ENCODE peak calls at places on chromosomes 5 and 9, in six cellular contexts. P, D, M, L, G and A are unnamed samples.

GRCh38 chr5:170161069-170161468 is 55.4 kb downstream of the FOXI1 start:
- DNase-seq in G (no peak), P (no peak), D (no peak), L (no peak), M (peak; percentile 49), A (no peak)

GRCh38 chr9:124297553-124297905 is 39.8 kb downstream of the NEK6 start:
- DNase-seq in P (no peak), M (peak; percentile 98), D (peak; percentile 84), G (peak; percentile 72), L (peak; percentile 90), A (peak; percentile 96)

GRCh38 chr5:139180850-139181785 is 17.1 kb downstream of the SIL1 start:
- DNase-seq in M (peak; percentile 71), P (no peak), D (no peak), L (no peak), G (no peak), A (peak; percentile 4)

GRCh38 chr9:86637515-86637914 is 283.3 kb upstream of the TUT7 start:
- DNase-seq in M (peak; percentile 38), G (peak; percentile 20), D (no peak), L (peak; percentile 26), P (no peak), A (peak; percentile 69)

GRCh38 chr5:15495026-15495425 is 5.0 kb upstream of the FBXL7 start:
- DNase-seq in L (no peak), P (no peak), D (no peak), M (peak; percentile 64), G (no peak), A (no peak)

GRCh38 chr5:73327908-73328455 is 120.6 kb downstream of the FOXD1 start:
- DNase-seq in M (peak; percentile 50), L (no peak), P (no peak), G (no peak), D (no peak), A (peak; percentile 38)

GRCh38 chr9:130431536-130432303 is 13.0 kb upstream of the ASS1 start:
- DNase-seq in D (no peak), M (no peak), G (no peak), P (no peak), L (no peak), A (no peak)

GRCh38 chr5:147400076-147400809 is 109.6 kb downstream of the DPYSL3 start:
- DNase-seq in G (no peak), M (no peak), L (no peak), D (no peak), P (no peak), A (no peak)

GRCh38 chr5:24643880-24644279 is 898 bp downstream of the CDH10 start:
- DNase-seq in D (no peak), L (no peak), M (no peak), P (no peak), G (no peak), A (no peak)

GRCh38 chr9:76793784-76794431 is 29.7 kb downstream of the PCA3 start:
- DNase-seq in D (no peak), G (no peak), M (no peak), L (no peak), P (no peak), A (no peak)

GRCh38 chr5:139751236-139751635 is 44.4 kb upstream of the PSD2 start:
- DNase-seq in D (no peak), P (no peak), M (no peak), G (no peak), L (no peak), A (no peak)

GRCh38 chr5:174159327-174160247 is 114.1 kb downstream of the NSG2 start:
- DNase-seq in P (peak; percentile 43), D (no peak), G (peak; percentile 76), M (peak; percentile 63), L (no peak), A (peak; percentile 36)

GRCh38 chr9:125911861-125912260 is 164.7 kb downstream of the PBX3 start:
- DNase-seq in M (no peak), D (no peak), L (no peak), G (no peak), P (no peak), A (no peak)

GRCh38 chr5:112142769-112143270 is 276.3 kb downstream of the EPB41L4A start:
- DNase-seq in L (peak; percentile 55), G (no peak), D (no peak), M (peak; percentile 80), P (no peak), A (peak; percentile 90)

GRCh38 chr5:155200608-155201007 is 187.1 kb downstream of the KIF4B start:
- DNase-seq in L (no peak), G (no peak), D (no peak), M (no peak), P (no peak), A (no peak)

GRCh38 chr9:126050605-126050990 is 276.0 kb upstream of the MVB12B start:
- DNase-seq in P (no peak), M (no peak), L (no peak), D (no peak), G (no peak), A (no peak)

GRCh38 chr9:18606831-18607230 is 132.9 kb downstream of the ADAMTSL1 start:
- DNase-seq in P (no peak), M (peak; percentile 66), L (no peak), G (no peak), D (no peak), A (peak; percentile 59)

GRCh38 chr5:112203229-112203628 is 215.8 kb downstream of the EPB41L4A start:
- DNase-seq in G (no peak), D (no peak), P (no peak), M (no peak), L (no peak), A (no peak)

DNA sequence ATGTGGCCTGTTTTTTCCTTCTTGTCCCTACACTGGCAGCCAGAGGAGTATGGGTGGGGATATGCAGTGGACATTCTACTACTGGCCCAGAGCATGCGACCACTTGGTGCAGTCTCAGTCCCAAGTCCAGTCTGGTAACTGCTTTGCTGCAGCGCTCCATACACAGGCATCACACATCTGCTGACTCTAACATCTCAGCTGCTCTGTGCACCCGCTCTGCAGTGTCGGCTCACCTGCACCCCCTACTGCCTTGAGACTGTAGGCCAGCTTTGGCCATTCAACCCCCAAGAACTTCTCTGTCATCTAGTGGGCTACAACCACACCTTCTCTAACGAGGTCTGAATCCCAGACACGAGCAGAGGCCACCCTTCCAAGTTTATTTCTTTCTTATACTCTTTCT is 46.4 kb upstream of the SLCO6A1 start:
- DNase-seq in P (no peak), G (peak; percentile 39), L (no peak), D (no peak), M (no peak), A (peak; percentile 31)
- TF ChIP-seq CTCF in P (no peak), G (no peak), L (peak; percentile 22), D (no peak), M (peak; percentile 10), A (peak; percentile 48)

GRCh38 chr5:116531117-116531516 is 43.5 kb downstream of the SEMA6A start:
- DNase-seq in L (no peak), D (no peak), G (no peak), P (no peak), M (no peak), A (no peak)

GRCh38 chr5:116531635-116532034 is 43.0 kb downstream of the SEMA6A start:
- DNase-seq in M (no peak), P (no peak), G (no peak), D (no peak), L (no peak), A (no peak)

GRCh38 chr5:116530276-116530675 is 44.3 kb downstream of the SEMA6A start:
- DNase-seq in G (no peak), L (no peak), M (no peak), D (no peak), P (no peak), A (no peak)

GRCh38 chr5:116528519-116529234 is 45.9 kb downstream of the SEMA6A start:
- DNase-seq in P (no peak), L (no peak), M (no peak), D (no peak), G (no peak), A (no peak)

DNA sequence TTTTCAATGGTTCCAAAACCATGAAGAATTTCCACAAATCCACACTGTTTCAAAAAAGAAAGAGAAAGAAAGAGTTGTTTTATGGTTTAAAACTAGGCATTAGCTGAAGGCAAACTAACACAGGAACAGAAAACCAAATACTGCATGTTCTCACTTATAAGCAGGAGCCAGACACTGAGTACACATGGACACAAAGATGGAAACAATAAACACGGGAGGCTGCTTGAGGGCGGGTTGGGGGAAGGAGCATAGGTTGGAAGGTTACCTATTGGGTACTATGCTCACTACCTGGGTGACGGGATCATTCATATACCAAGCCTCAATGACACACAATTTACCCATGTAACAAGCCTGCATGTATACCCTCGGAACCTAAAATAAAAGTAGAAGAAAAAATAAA is 45.0 kb downstream of the SEMA6A start:
- DNase-seq in L (no peak), G (no peak), P (no peak), D (no peak), M (no peak), A (no peak)
- H3K4me3 ChIP-seq in L (no peak overlapping the region), G (no peak overlapping the region), P (no peak overlapping the region), D (no peak overlapping the region), M (no peak overlapping the region), A (no peak overlapping the region)

GRCh38 chr5:104800440-104801048 is 1238.0 kb upstream of the NUDT12 start:
- DNase-seq in G (peak; percentile 30), P (no peak), M (no peak), L (no peak), D (no peak), A (peak; percentile 2)
- TF ChIP-seq CTCF in G (peak; percentile 20), P (no peak), M (no peak), L (no peak), D (no peak), A (peak; percentile 16)

GRCh38 chr5:476102-476813 is 33.3 kb downstream of the EXOC3 start:
- DNase-seq in D (peak; percentile 62), P (no peak), M (no peak), L (no peak), G (no peak), A (no peak)
- H3K4me3 ChIP-seq in D (no peak overlapping the region), P (no peak overlapping the region), M (no peak overlapping the region), L (no peak overlapping the region), G (no peak overlapping the region), A (no peak overlapping the region)

DNA sequence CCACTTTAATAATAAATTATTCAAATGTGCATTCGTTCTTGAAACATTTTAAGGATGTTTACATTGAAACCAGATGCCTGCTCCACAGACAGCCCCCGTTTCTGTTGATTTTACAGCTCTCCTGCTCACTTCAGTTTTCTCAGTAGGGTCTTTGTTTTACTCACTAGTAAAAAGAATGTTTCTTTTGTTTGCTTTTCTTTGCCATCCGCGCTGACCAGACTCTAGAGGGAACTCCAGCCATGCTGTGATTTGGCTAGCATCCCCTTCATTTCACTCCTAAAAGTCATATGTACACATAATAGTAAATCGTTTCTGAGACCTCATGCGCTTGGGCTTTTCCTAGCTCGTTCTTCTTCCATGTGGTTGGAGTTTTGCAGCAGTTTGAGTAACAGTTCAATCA is 28.7 kb upstream of the PALM2AKAP2 start:
- DNase-seq in P (no peak), G (no peak), L (no peak), M (no peak), D (no peak), A (no peak)
- TF ChIP-seq CTCF in P (no peak), G (no peak), L (no peak), M (no peak), D (no peak), A (no peak)

GRCh38 chr9:132351404-132352050 is 3.3 kb downstream of the SETX start:
- DNase-seq in P (no peak), M (peak; percentile 35), L (no peak), G (no peak), D (no peak), A (no peak)
- H3K4me3 ChIP-seq in P (no peak overlapping the region), M (peak overlapping the region; percentile 27), L (no peak overlapping the region), G (no peak overlapping the region), D (peak overlapping the region; percentile 24), A (no peak overlapping the region)